ENCODE peak calls at places on chromosomes 6 and 20, in four cellular contexts. C is WTC11, A is HepG2, M is GM12878. U is an unnamed sample.

GRCh38 chr20:40675599-40676221 is 13.3 kb downstream of the MAFB start:
- DNase-seq in C (no peak), A (no peak), M (no peak), U (no peak)

GRCh38 chr20:45890077-45890996 is 671 bp downstream of the NEURL2 start:
- DNase-seq in C (peak), A (peak), M (no peak), U (peak)

GRCh38 chr6:134416501-134417154 is 98.7 kb upstream of the SGK1 start:
- DNase-seq in C (no peak), A (no peak), M (no peak), U (no peak)

GRCh38 chr6:21908117-21908848 is 314.7 kb downstream of the SOX4 start:
- DNase-seq in C (no peak), A (no peak), M (no peak), U (no peak)

GRCh38 chr6:43644940-43645612 is at the start of gene RSPH9:
- DNase-seq in C (peak), A (no peak), M (no peak), U (no peak)

GRCh38 chr6:21163110-21163837 is 430.3 kb upstream of the SOX4 start:
- DNase-seq in C (no peak), A (no peak), M (no peak), U (no peak)

GRCh38 chr20:44732327-44732726 is 13.3 kb upstream of the KCNK15 start:
- DNase-seq in C (no peak), A (no peak), M (no peak), U (no peak)

GRCh38 chr6:150297327-150298028 is 71.3 kb upstream of the IYD start:
- DNase-seq in C (no peak), A (no peak), M (no peak), U (peak)

GRCh38 chr20:53163486-53163885 is 191.3 kb downstream of the TSHZ2 start:
- DNase-seq in C (no peak), A (no peak), M (no peak), U (peak)

GRCh38 chr6:157268835-157269234 is 54.5 kb downstream of the TMEM242 start:
- DNase-seq in C (no peak), A (no peak), M (no peak), U (no peak)

GRCh38 chr20:36408219-36408618 is 102.1 kb downstream of the DLGAP4 start:
- DNase-seq in C (no peak), A (peak), M (no peak), U (peak)

GRCh38 chr6:167550936-167551633 is 226.2 kb downstream of the TTLL2 start:
- DNase-seq in C (no peak), A (no peak), M (no peak), U (no peak)

GRCh38 chr20:41145821-41146620 is 8.7 kb downstream of the PLCG1 start:
- DNase-seq in C (no peak), A (no peak), M (no peak), U (no peak)

GRCh38 chr6:36769161-36769675 is 70.0 kb downstream of the CPNE5 start:
- DNase-seq in C (no peak), A (no peak), M (no peak), U (no peak)

GRCh38 chr6:53984581-53984980 is 126.7 kb upstream of the MLIP start:
- DNase-seq in C (no peak), A (no peak), M (no peak), U (no peak)

GRCh38 chr6:143090314-143091044 is 29.8 kb downstream of the AIG1 start:
- DNase-seq in C (no peak), A (no peak), M (no peak), U (no peak)

GRCh38 chr6:89035252-89036106 is 45.1 kb upstream of the PNRC1 start:
- DNase-seq in C (no peak), A (peak), M (no peak), U (peak)

GRCh38 chr20:52251827-52252226 is 60.2 kb upstream of the ZFP64 start:
- DNase-seq in C (no peak), A (no peak), M (no peak), U (no peak)

GRCh38 chr6:157442296-157442695 is 61.3 kb downstream of the ZDHHC14 start:
- DNase-seq in C (no peak), A (no peak), M (no peak), U (no peak)

GRCh38 chr6:11750682-11751081 is 27.9 kb downstream of the ADTRP start:
- DNase-seq in C (no peak), A (no peak), M (no peak), U (no peak)

GRCh38 chr6:40627316-40627715 is 40.2 kb upstream of the LRFN2 start:
- DNase-seq in C (no peak), A (no peak), M (no peak), U (no peak)

GRCh38 chr20:47175501-47175900 is 181.0 kb downstream of the ZMYND8 start:
- DNase-seq in C (no peak), A (no peak), M (no peak), U (no peak)

GRCh38 chr6:132228894-132229293 is 172.4 kb downstream of the MOXD1 start:
- DNase-seq in C (no peak), A (no peak), M (no peak), U (no peak)

GRCh38 chr20:5400164-5400762 is 83.5 kb upstream of the PROKR2 start:
- DNase-seq in C (peak), A (peak), M (no peak), U (peak)

GRCh38 chr6:129730477-129731165 is 20.6 kb upstream of the ARHGAP18 start:
- DNase-seq in C (no peak), A (peak), M (no peak), U (no peak)

DNA sequence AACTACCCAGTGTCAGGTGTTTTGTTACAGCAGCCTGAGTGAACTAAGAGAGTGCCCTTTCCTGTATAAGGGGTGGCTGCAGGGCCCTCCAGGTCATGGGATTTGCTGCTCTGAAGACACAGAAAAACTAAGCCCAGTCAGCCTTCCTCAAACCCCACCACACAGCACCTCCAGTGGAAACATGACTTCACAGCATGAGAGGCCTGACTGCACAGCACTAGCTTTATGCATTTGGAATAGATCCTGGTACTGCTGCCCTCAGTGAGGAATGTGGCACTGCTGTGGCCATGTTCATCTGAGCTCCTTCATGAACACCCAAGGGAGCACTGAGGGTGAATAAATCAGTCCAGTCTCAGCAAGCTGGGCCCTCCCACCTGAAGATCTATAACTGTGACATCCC is 296.1 kb upstream of the FOXQ1 start:
- DNase-seq in C (no peak), A (peak), M (no peak), U (peak)
- TF ChIP-seq CBFB in C (no peak), A (no peak), M (no peak), U (no peak)

DNA sequence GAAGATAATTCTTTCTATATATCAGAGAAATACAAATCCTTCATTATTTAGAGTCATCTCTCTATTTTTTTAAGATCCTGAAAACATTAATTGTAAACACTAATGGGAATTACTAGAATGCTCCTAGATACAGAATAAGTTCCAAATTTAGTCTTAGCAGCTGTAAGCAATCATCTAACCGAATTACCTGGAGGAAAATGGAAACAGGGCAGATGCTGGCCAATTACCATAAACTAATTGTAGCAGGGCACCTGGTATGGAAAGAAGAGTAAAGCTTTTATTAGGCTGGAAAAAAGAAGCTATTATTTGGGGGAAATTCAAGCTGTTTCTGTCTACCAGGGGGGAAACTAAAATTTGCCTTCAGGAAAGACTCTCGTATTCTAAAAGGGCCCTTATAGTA is 257.5 kb downstream of the MMUT start:
- DNase-seq in C (no peak), A (no peak), M (no peak), U (no peak)
- TF ChIP-seq CBFB in C (no peak), A (no peak), M (no peak), U (no peak)

DNA sequence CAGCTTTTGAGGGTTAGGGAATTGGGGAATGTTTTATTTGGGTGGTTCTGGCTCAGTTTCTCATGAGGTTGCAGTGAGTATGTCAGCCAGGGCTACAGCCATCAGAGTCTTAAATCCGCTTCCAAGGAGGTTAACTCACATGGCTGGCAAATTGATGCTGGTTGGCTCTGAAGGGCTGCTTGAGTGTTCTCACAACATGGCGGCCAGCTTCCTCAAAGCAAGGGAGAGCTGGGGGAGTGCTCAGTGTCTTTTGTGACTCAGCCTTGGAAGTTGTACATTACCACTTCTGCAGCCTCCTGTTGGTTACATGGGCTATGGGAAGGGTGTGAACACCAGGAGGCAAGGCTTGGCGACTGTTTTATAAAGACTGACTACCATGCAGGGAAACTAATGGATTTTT is 17.8 kb upstream of the PPP1R3G start:
- DNase-seq in C (no peak), A (no peak), M (no peak), U (no peak)
- TF ChIP-seq CBFB in C (no peak), A (no peak), M (no peak), U (no peak)

DNA sequence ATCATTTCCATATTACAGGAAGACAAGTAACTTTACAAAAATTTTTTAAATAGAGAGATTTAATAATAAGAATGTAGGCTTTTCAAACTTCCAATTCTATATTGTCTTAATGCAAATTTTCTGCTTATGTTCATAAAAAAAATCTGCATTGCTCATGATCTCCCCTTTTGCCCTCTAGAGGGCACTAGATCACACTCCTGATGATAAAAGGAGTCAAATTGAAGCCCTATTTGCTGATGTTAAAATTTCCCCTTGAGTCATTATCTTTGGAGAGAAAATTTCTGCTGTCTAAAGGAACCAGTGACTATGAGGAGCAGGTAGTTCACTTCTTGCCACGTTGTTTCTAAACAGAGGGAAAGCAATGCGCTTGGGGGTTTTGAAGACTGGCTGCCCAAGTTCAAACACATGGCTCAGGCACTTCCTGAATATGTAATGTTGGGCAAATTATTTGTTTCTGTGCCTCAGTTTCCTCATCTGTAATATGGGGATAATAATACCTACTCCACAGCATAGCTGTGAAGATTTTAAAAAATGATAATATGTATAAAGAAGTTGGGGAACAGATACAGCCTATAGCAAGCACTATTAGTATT is 874.2 kb downstream of the TFAP2A start:
- DNase-seq in C (no peak), A (peak), M (no peak), U (peak)
- TF ChIP-seq CBFB in C (no peak), A (no peak), M (no peak), U (no peak)

GRCh38 chr6:81859884-81860283 is 107.4 kb upstream of the TENT5A start:
- DNase-seq in C (no peak), A (no peak), M (no peak), U (no peak)
- TF ChIP-seq CBFB in C (no peak), A (no peak), M (no peak), U (no peak)

GRCh38 chr6:169024047-169024660 is 229.5 kb downstream of the THBS2 start:
- DNase-seq in C (no peak), A (no peak), M (no peak), U (no peak)
- TF ChIP-seq CBFB in C (no peak), A (no peak), M (no peak), U (no peak)

DNA sequence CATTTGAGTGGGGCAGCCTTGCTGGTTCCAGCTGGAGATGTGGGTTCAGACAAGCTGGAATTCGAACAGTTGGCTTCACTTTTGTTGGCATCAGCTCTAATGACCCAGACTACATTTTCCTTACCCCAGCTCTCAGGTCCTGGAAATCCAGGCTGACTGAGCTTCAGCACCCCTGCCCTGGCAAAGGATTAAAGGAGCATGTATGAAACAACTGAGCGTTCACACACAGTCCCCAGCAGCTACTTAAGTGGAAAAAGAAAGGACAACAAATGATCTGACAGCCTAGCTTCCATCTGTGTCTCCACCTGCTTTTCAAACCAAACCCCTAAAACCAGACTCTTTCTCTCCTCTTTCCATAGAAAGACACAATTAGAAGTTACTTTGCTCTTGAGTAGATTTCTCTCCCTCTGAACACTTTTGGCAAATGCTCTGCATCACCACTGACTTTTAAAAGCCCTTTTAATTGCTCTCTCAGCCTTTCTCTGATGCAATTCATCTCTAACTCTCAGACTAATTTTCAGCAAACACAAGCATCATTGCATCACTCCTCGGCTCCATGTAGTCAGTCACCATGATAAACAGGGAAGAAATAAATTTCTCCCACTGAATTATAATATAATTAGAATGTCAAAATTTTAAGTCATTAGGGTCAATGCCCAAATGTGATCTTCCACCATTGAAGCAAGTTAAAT is 28.1 kb downstream of the ROS1 start:
- DNase-seq in C (no peak), A (no peak), M (no peak), U (no peak)
- TF ChIP-seq CBFB in C (no peak), A (no peak), M (no peak), U (no peak)

DNA sequence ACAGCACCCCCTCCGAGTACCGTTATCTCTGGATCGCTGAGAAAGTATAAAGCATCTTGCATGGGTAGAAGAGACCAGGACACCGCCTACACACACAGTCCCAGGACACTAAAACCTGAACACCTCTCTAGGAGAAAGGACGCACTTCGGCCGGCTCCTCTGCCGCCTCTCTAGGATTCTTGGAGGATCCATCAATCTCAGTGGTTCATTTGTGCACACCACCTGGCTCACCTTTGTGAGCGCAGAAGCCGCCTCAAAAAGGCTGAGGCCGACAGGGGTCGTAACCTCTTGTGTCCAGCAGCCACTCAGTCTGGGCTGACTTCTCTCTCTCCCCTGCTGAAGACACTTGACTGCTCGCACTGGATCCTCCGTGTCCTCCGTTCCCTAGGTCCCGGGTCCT is 13.5 kb downstream of the ZSCAN23 start:
- DNase-seq in C (peak), A (no peak), M (no peak), U (no peak)
- TF ChIP-seq CBFB in C (no peak), A (no peak), M (no peak), U (no peak)

U was measured in K562.